ENCODE peak calls at places on chromosome 17, in six cellular contexts. One of them, this sample, is unnamed.

GRCh38 chr17:42686520-42687137 is 4.3 kb downstream of the CNTNAP1 start:
- DNase-seq in SHP77: no peak
- DNase-seq in SK-N-DZ: no peak
- DNase-seq in iris pigment epithelial cell: no peak
- DNase-seq in astrocyte of the spinal cord: no peak
- DNase-seq in putamen: no peak
- DNase-seq in this sample: no peak

GRCh38 chr17:13940858-13941665 is 128.2 kb upstream of the COX10 start:
- DNase-seq in SK-N-DZ: no peak
- DNase-seq in astrocyte of the spinal cord: peak; percentile 6
- DNase-seq in putamen: no peak
- DNase-seq in SHP77: no peak
- DNase-seq in iris pigment epithelial cell: no peak
- DNase-seq in this sample: no peak

GRCh38 chr17:33291248-33292183 is 1.6 kb downstream of the ASIC2 start:
- DNase-seq in putamen: no peak
- DNase-seq in SHP77: peak; percentile 50
- DNase-seq in astrocyte of the spinal cord: peak; percentile 24
- DNase-seq in SK-N-DZ: peak; percentile 62
- DNase-seq in iris pigment epithelial cell: peak; percentile 28
- DNase-seq in this sample: no peak

GRCh38 chr17:6548034-6548433 is 8.3 kb downstream of the PITPNM3 start:
- DNase-seq in iris pigment epithelial cell: no peak
- DNase-seq in SK-N-DZ: no peak
- DNase-seq in astrocyte of the spinal cord: no peak
- DNase-seq in putamen: no peak
- DNase-seq in SHP77: no peak
- DNase-seq in this sample: no peak

GRCh38 chr17:39547713-39548478 is 59.8 kb downstream of the NEUROD2 start:
- DNase-seq in SHP77: peak; percentile 22
- DNase-seq in putamen: no peak
- DNase-seq in astrocyte of the spinal cord: peak; percentile 32
- DNase-seq in iris pigment epithelial cell: peak; percentile 28
- DNase-seq in SK-N-DZ: peak; percentile 66
- DNase-seq in this sample: no peak

GRCh38 chr17:79072544-79072943 is 2.1 kb upstream of the ENGASE start:
- DNase-seq in SK-N-DZ: no peak
- DNase-seq in iris pigment epithelial cell: no peak
- DNase-seq in putamen: no peak
- DNase-seq in astrocyte of the spinal cord: no peak
- DNase-seq in SHP77: no peak
- DNase-seq in this sample: no peak

GRCh38 chr17:81417049-81417878 is 22.0 kb downstream of the BAHCC1 start:
- DNase-seq in astrocyte of the spinal cord: peak; percentile 70
- DNase-seq in SHP77: no peak
- DNase-seq in iris pigment epithelial cell: no peak
- DNase-seq in putamen: no peak
- DNase-seq in SK-N-DZ: no peak
- DNase-seq in this sample: no peak

GRCh38 chr17:64661981-64662773 is at the start of gene SMURF2:
- DNase-seq in putamen: peak; percentile 76
- DNase-seq in SK-N-DZ: peak; percentile 72
- DNase-seq in SHP77: peak; percentile 60
- DNase-seq in iris pigment epithelial cell: peak; percentile 66
- DNase-seq in astrocyte of the spinal cord: peak; percentile 65
- DNase-seq in this sample: peak; percentile 74

GRCh38 chr17:19707728-19708221 is 8.6 kb downstream of the SLC47A2 start:
- DNase-seq in astrocyte of the spinal cord: no peak
- DNase-seq in iris pigment epithelial cell: no peak
- DNase-seq in SK-N-DZ: no peak
- DNase-seq in SHP77: no peak
- DNase-seq in putamen: no peak
- DNase-seq in this sample: no peak

GRCh38 chr17:41001795-41002194 is 2.1 kb upstream of the KRTAP3-2 start:
- DNase-seq in SHP77: no peak
- DNase-seq in iris pigment epithelial cell: no peak
- DNase-seq in astrocyte of the spinal cord: no peak
- DNase-seq in putamen: no peak
- DNase-seq in SK-N-DZ: no peak
- DNase-seq in this sample: no peak

GRCh38 chr17:2040942-2041560 is 771 bp upstream of the OVCA2 start:
- DNase-seq in iris pigment epithelial cell: no peak
- DNase-seq in SK-N-DZ: no peak
- DNase-seq in putamen: no peak
- DNase-seq in SHP77: peak; percentile 66
- DNase-seq in astrocyte of the spinal cord: no peak
- DNase-seq in this sample: no peak

GRCh38 chr17:61617261-61617660 is 26.2 kb upstream of the NACA2 start:
- DNase-seq in astrocyte of the spinal cord: no peak
- DNase-seq in iris pigment epithelial cell: no peak
- DNase-seq in SHP77: no peak
- DNase-seq in SK-N-DZ: no peak
- DNase-seq in putamen: no peak
- DNase-seq in this sample: no peak

GRCh38 chr17:31508310-31509094 is 117.0 kb downstream of the RAB11FIP4 start:
- DNase-seq in iris pigment epithelial cell: no peak
- DNase-seq in putamen: no peak
- DNase-seq in SK-N-DZ: no peak
- DNase-seq in SHP77: no peak
- DNase-seq in astrocyte of the spinal cord: no peak
- DNase-seq in this sample: no peak

GRCh38 chr17:81328925-81329278 is 33.8 kb upstream of the SLC38A10 start:
- DNase-seq in iris pigment epithelial cell: peak; percentile 36
- DNase-seq in SHP77: peak; percentile 32
- DNase-seq in putamen: no peak
- DNase-seq in astrocyte of the spinal cord: no peak
- DNase-seq in SK-N-DZ: no peak
- DNase-seq in this sample: no peak

GRCh38 chr17:1371893-1372590 is 28.0 kb downstream of the YWHAE start:
- DNase-seq in iris pigment epithelial cell: no peak
- DNase-seq in astrocyte of the spinal cord: no peak
- DNase-seq in SHP77: no peak
- DNase-seq in SK-N-DZ: no peak
- DNase-seq in putamen: no peak
- DNase-seq in this sample: no peak

GRCh38 chr17:50139185-50139783 is 9.3 kb upstream of the SAMD14 start:
- DNase-seq in astrocyte of the spinal cord: no peak
- DNase-seq in SHP77: no peak
- DNase-seq in iris pigment epithelial cell: no peak
- DNase-seq in putamen: no peak
- DNase-seq in SK-N-DZ: no peak
- DNase-seq in this sample: no peak

GRCh38 chr17:42754782-42755181 is 6.2 kb upstream of the RAMP2 start:
- DNase-seq in SHP77: peak; percentile 19
- DNase-seq in iris pigment epithelial cell: peak; percentile 15
- DNase-seq in SK-N-DZ: no peak
- DNase-seq in putamen: no peak
- DNase-seq in astrocyte of the spinal cord: no peak
- DNase-seq in this sample: no peak

GRCh38 chr17:3956983-3957382 is 7.3 kb downstream of the ATP2A3 start:
- DNase-seq in astrocyte of the spinal cord: no peak
- DNase-seq in SHP77: no peak
- DNase-seq in putamen: no peak
- DNase-seq in SK-N-DZ: no peak
- DNase-seq in iris pigment epithelial cell: no peak
- DNase-seq in this sample: no peak

GRCh38 chr17:68512967-68513474 is 791 bp downstream of the PRKAR1A start:
- DNase-seq in putamen: no peak
- DNase-seq in iris pigment epithelial cell: peak; percentile 60
- DNase-seq in SK-N-DZ: peak; percentile 52
- DNase-seq in SHP77: peak; percentile 4
- DNase-seq in astrocyte of the spinal cord: peak; percentile 55
- DNase-seq in this sample: no peak

GRCh38 chr17:34892864-34893263 is 68.4 kb downstream of the CCT6B start:
- DNase-seq in SHP77: no peak
- DNase-seq in astrocyte of the spinal cord: no peak
- DNase-seq in SK-N-DZ: peak; percentile 22
- DNase-seq in putamen: no peak
- DNase-seq in iris pigment epithelial cell: peak; percentile 7
- DNase-seq in this sample: peak; percentile 1

GRCh38 chr17:17161759-17162158 is 44.4 kb downstream of the PLD6 start:
- DNase-seq in putamen: no peak
- DNase-seq in astrocyte of the spinal cord: no peak
- DNase-seq in SHP77: no peak
- DNase-seq in SK-N-DZ: no peak
- DNase-seq in iris pigment epithelial cell: no peak
- DNase-seq in this sample: no peak

GRCh38 chr17:31722251-31723056 is 136.6 kb downstream of the COPRS start:
- DNase-seq in SHP77: no peak
- DNase-seq in putamen: no peak
- DNase-seq in astrocyte of the spinal cord: peak; percentile 42
- DNase-seq in iris pigment epithelial cell: peak; percentile 71
- DNase-seq in SK-N-DZ: no peak
- DNase-seq in this sample: no peak

GRCh38 chr17:49494937-49495841 is at the start of gene NGFR:
- DNase-seq in SK-N-DZ: peak; percentile 49
- DNase-seq in putamen: peak; percentile 68
- DNase-seq in astrocyte of the spinal cord: no peak
- DNase-seq in iris pigment epithelial cell: peak; percentile 20
- DNase-seq in SHP77: no peak
- DNase-seq in this sample: peak; percentile 78

GRCh38 chr17:60627113-60627512 is 27.1 kb downstream of the PPM1D start:
- DNase-seq in putamen: no peak
- DNase-seq in SK-N-DZ: no peak
- DNase-seq in SHP77: no peak
- DNase-seq in iris pigment epithelial cell: no peak
- DNase-seq in astrocyte of the spinal cord: no peak
- DNase-seq in this sample: no peak

GRCh38 chr17:27669136-27669535 is 38.1 kb downstream of the LGALS9 start:
- DNase-seq in SHP77: no peak
- DNase-seq in SK-N-DZ: no peak
- DNase-seq in astrocyte of the spinal cord: no peak
- DNase-seq in iris pigment epithelial cell: no peak
- DNase-seq in putamen: no peak
- DNase-seq in this sample: no peak

This sample was measured in globus pallidus.